ENCODE peak calls at places on chromosomes 12 and 14, in eight cellular contexts. N, L, M, G, K, I, U and E are unnamed samples.

GRCh38 chr14:102508410-102508773 is 1.2 kb downstream of the ANKRD9 start:
- DNase-seq in G (no peak), N (peak), I (no peak), U (no peak), M (no peak), L (peak), K (no peak), E (no peak)

GRCh38 chr12:130651188-130651587 is 64.9 kb downstream of the RIMBP2 start:
- DNase-seq in U (no peak), L (no peak), K (no peak), G (no peak), N (no peak), M (no peak), I (no peak), E (no peak)

GRCh38 chr14:32049361-32050103 is 27.6 kb upstream of the ARHGAP5 start:
- DNase-seq in G (no peak), I (no peak), K (no peak), U (no peak), M (no peak), N (peak), L (no peak), E (no peak)

GRCh38 chr12:82855872-82856271 is 169.2 kb downstream of the TMTC2 start:
- DNase-seq in U (no peak), I (no peak), K (no peak), G (no peak), N (no peak), M (no peak), L (no peak), E (no peak)

GRCh38 chr14:88706425-88706824 is 86.3 kb downstream of the EML5 start:
- DNase-seq in U (no peak), K (no peak), L (no peak), G (no peak), N (peak), M (no peak), I (no peak), E (no peak)

GRCh38 chr12:52867636-52868035 is 18.8 kb upstream of the KRT78 start:
- DNase-seq in K (no peak), L (no peak), M (peak), I (peak), U (no peak), N (no peak), G (peak), E (peak)

GRCh38 chr12:3034067-3034750 is 43.0 kb upstream of the TSPAN9 start:
- DNase-seq in L (peak), K (no peak), N (peak), I (peak), M (peak), U (peak), G (peak), E (peak)

GRCh38 chr12:69096669-69097364 is 142.6 kb upstream of the CPSF6 start:
- DNase-seq in M (no peak), U (no peak), K (no peak), L (no peak), G (no peak), I (no peak), N (peak), E (no peak)

GRCh38 chr14:75657331-75657730 is 3.3 kb downstream of the ERG28 start:
- DNase-seq in G (no peak), L (no peak), U (no peak), N (no peak), I (no peak), K (no peak), M (no peak), E (no peak)

GRCh38 chr14:95784137-95784536 is 70.2 kb upstream of the TCL1A start:
- DNase-seq in I (no peak), G (no peak), N (peak), M (no peak), L (no peak), K (no peak), U (peak), E (no peak)

GRCh38 chr14:63759454-63759853 is 31.6 kb upstream of the SGPP1 start:
- DNase-seq in K (peak), L (no peak), I (no peak), G (no peak), N (no peak), M (no peak), U (no peak), E (peak)

GRCh38 chr12:41869432-41869831 is 275.2 kb downstream of the GXYLT1 start:
- DNase-seq in N (no peak), I (no peak), U (no peak), G (no peak), L (no peak), M (no peak), K (no peak), E (no peak)

GRCh38 chr14:99123208-99123870 is 148.7 kb downstream of the BCL11B start:
- DNase-seq in I (peak), N (no peak), K (no peak), L (no peak), G (no peak), M (no peak), U (no peak), E (no peak)

GRCh38 chr14:92923744-92924103 is 774 bp downstream of the CHGA start:
- DNase-seq in N (no peak), I (no peak), L (no peak), U (no peak), M (no peak), K (no peak), G (no peak), E (no peak)

GRCh38 chr14:92924247-92924646 is 1.3 kb downstream of the CHGA start:
- DNase-seq in M (no peak), N (no peak), K (no peak), L (no peak), G (no peak), U (no peak), I (no peak), E (no peak)

GRCh38 chr14:92922883-92923743 is at the start of gene CHGA:
- DNase-seq in G (peak), N (no peak), K (peak), M (no peak), U (peak), L (no peak), I (peak), E (peak)

GRCh38 chr14:92920001-92920400 is 2.9 kb upstream of the CHGA start:
- DNase-seq in L (no peak), M (no peak), I (no peak), U (no peak), G (no peak), K (no peak), N (no peak), E (no peak)

GRCh38 chr14:92922155-92922735 is 705 bp upstream of the CHGA start:
- DNase-seq in L (no peak), U (no peak), N (no peak), I (no peak), M (no peak), G (no peak), K (no peak), E (no peak)
- H3K4me3 ChIP-seq in L (no peak), U (no peak), N (no peak), I (no peak), M (no peak), G (no peak), K (no peak), E (no peak)

GRCh38 chr12:57487055-57487596 is 742 bp upstream of the MARS1 start:
- DNase-seq in L (no peak), K (no peak), N (no peak), G (no peak), I (peak), M (no peak), U (no peak), E (no peak)
- H3K4me3 ChIP-seq in L (no peak), K (no peak), N (peak), G (peak), I (no peak), M (peak), U (no peak), E (no peak)

GRCh38 chr12:19737019-19737418 is 297.7 kb downstream of the AEBP2 start:
- DNase-seq in N (peak), G (no peak), K (no peak), L (no peak), I (no peak), M (no peak), U (no peak), E (no peak)

GRCh38 chr12:19740472-19741131 is 301.3 kb downstream of the AEBP2 start:
- DNase-seq in U (no peak), I (no peak), N (no peak), G (no peak), K (no peak), L (no peak), M (no peak), E (no peak)

GRCh38 chr12:19744760-19745218 is 305.5 kb downstream of the AEBP2 start:
- DNase-seq in G (no peak), K (no peak), N (no peak), M (no peak), U (peak), L (no peak), I (no peak), E (no peak)

GRCh38 chr12:19741132-19741489 is 301.8 kb downstream of the AEBP2 start:
- DNase-seq in I (no peak), U (no peak), L (no peak), N (no peak), M (no peak), K (no peak), G (no peak), E (no peak)

DNA sequence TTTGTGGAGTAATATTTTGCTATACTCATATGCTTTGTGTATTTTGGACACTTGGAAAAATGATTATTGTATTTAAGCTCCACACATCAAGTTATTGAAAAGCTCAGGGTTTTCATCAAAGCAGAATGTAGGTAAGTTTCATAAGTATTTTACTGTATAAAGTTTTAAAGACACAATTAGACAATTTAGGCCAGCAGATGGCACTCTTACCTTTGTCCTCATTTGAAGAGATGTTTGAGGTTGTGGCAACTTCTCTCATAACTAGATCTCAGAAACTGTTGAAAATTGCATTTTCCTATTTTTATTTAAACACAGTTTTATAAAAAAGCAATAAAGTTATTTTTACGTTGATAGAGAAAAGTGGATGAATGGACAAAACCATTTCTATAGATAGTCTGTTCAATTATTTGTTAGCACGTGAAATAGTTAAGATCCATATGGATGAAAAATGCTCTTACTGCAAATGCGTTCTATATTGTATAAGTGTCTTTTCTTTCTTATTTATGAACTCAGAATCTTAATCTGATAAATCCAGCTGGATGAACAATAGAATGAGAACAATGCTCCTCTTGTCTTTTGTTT is 300.0 kb downstream of the AEBP2 start:
- DNase-seq in K (no peak), G (no peak), U (peak), I (no peak), L (no peak), M (no peak), N (peak), E (peak)
- H3K4me3 ChIP-seq in K (no peak), G (no peak), U (no peak), I (no peak), L (no peak), M (no peak), N (no peak), E (no peak)

DNA sequence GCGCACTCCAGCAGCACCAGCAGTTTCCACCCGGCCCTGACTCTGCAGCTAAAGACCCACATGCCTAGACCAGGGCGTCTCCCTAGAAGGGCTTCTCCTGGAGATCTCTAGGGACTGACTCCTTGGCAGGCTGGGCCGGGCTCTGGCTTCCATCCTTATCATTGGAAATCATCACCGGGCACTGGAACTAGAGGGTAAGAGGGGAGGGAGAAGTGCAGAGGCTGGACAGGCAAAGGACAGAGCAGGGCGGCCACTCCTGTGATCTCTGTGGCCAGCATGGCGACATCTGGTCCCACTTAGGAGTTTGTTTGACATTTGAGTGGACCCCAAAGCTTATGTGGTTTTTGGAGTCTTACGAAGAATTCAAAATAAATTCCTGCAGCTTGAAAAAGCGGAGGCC is 7.1 kb downstream of the LTBP2 start:
- DNase-seq in N (no peak), L (no peak), G (no peak), K (no peak), I (no peak), U (peak), M (no peak), E (no peak)
- H3K4me3 ChIP-seq in N (no peak), L (no peak), G (no peak), K (no peak), I (no peak), U (no peak), M (no peak), E (no peak)

GRCh38 chr14:93970967-93971634 is 5.3 kb downstream of the ASB2 start:
- DNase-seq in G (no peak), I (no peak), L (no peak), N (no peak), U (no peak), K (no peak), M (no peak), E (no peak)
- H3K4me3 ChIP-seq in G (peak), I (no peak), L (no peak), N (peak), U (peak), K (peak), M (peak), E (peak)

GRCh38 chr12:7877421-7877820 is 4.7 kb upstream of the SLC2A14 start:
- DNase-seq in K (no peak), N (no peak), M (no peak), L (no peak), G (no peak), U (no peak), I (no peak), E (no peak)

GRCh38 chr12:7870335-7870734 is 2.4 kb downstream of the SLC2A14 start:
- DNase-seq in U (no peak), M (no peak), I (no peak), G (no peak), K (no peak), L (no peak), N (no peak), E (no peak)

GRCh38 chr12:7868391-7868790 is 4.3 kb downstream of the SLC2A14 start:
- DNase-seq in I (no peak), U (no peak), L (no peak), M (no peak), G (no peak), N (peak), K (no peak), E (no peak)

GRCh38 chr12:7869137-7869536 is 3.6 kb downstream of the SLC2A14 start:
- DNase-seq in L (no peak), M (no peak), G (no peak), U (peak), I (no peak), K (no peak), N (peak), E (no peak)

GRCh38 chr12:7872565-7873304 is at the start of gene SLC2A14:
- DNase-seq in I (no peak), L (peak), N (no peak), G (no peak), K (no peak), U (no peak), M (no peak), E (no peak)
- H3K4me3 ChIP-seq in I (no peak), L (no peak), N (no peak), G (peak), K (no peak), U (no peak), M (peak), E (no peak)

GRCh38 chr12:95147836-95148235 is 69.4 kb downstream of the FGD6 start:
- DNase-seq in U (no peak), G (no peak), K (no peak), M (no peak), N (no peak), I (no peak), L (no peak), E (no peak)

GRCh38 chr12:95143784-95144205 is 70.4 kb upstream of the NR2C1 start:
- DNase-seq in K (no peak), N (no peak), U (peak), M (no peak), I (no peak), L (no peak), G (no peak), E (no peak)

GRCh38 chr12:95142752-95143151 is 69.3 kb upstream of the NR2C1 start:
- DNase-seq in L (no peak), N (no peak), M (no peak), G (no peak), K (no peak), U (no peak), I (no peak), E (no peak)

GRCh38 chr12:95150501-95150900 is 66.8 kb downstream of the FGD6 start:
- DNase-seq in N (no peak), L (no peak), G (no peak), U (no peak), I (no peak), K (no peak), M (no peak), E (no peak)

GRCh38 chr12:95146767-95147166 is 70.5 kb downstream of the FGD6 start:
- DNase-seq in N (no peak), U (no peak), I (no peak), G (no peak), K (no peak), M (no peak), L (no peak), E (no peak)
- H3K4me3 ChIP-seq in N (no peak), U (no peak), I (no peak), G (no peak), K (no peak), M (no peak), L (no peak), E (no peak)

GRCh38 chr12:124516850-124517249 is 50.6 kb downstream of the NCOR2 start:
- DNase-seq in N (no peak), I (no peak), M (no peak), G (no peak), L (no peak), U (no peak), K (no peak), E (no peak)
- H3K4me3 ChIP-seq in N (peak), I (no peak), M (peak), G (peak), L (no peak), U (peak), K (no peak), E (no peak)